ENCODE peak calls at places on chromosomes 1 and 21, in five cellular contexts. R is ovary, L is cardiac muscle cell, I is BJ, J is cardiac fibroblast. G is an unnamed sample.
A peak's percentile ranks its signal among the peaks of the same experiment; 100 is the strongest.

GRCh38 chr1:105608713-105609112 is 1447.8 kb upstream of the PRMT6 start:
- DNase-seq in R (no peak), L (no peak), I (no peak), J (peak; percentile 9), G (no peak)

GRCh38 chr1:172723251-172723650 is 64.3 kb downstream of the FASLG start:
- DNase-seq in L (no peak), J (peak; percentile 20), I (no peak), R (no peak), G (peak; percentile 38)

GRCh38 chr1:30877205-30877912 is 31.2 kb downstream of the SDC3 start:
- DNase-seq in L (no peak), I (peak; percentile 36), R (peak; percentile 39), J (peak; percentile 70), G (peak; percentile 64)

GRCh38 chr1:183027791-183028190 is 4.6 kb downstream of the LAMC1 start:
- DNase-seq in L (no peak), R (no peak), J (no peak), I (no peak), G (no peak)

GRCh38 chr1:3084154-3084553 is 15.2 kb downstream of the PRDM16 start:
- DNase-seq in R (no peak), J (no peak), I (no peak), L (no peak), G (no peak)

GRCh38 chr21:32475162-32475812 is 62.8 kb downstream of the EVA1C start:
- DNase-seq in J (peak; percentile 86), R (no peak), L (no peak), I (peak; percentile 89), G (peak; percentile 41)

GRCh38 chr1:62429581-62429980 is 7.3 kb upstream of the USP1 start:
- DNase-seq in R (no peak), I (no peak), L (no peak), J (no peak), G (no peak)

GRCh38 chr1:231512147-231512698 is 16.2 kb upstream of the TSNAX start:
- DNase-seq in J (peak; percentile 83), L (no peak), I (peak; percentile 51), R (no peak), G (peak; percentile 69)

GRCh38 chr1:228222548-228222947 is 14.7 kb downstream of the OBSCN start:
- DNase-seq in I (no peak), J (no peak), L (no peak), R (no peak), G (no peak)

GRCh38 chr1:205061665-205062069 is 18.7 kb downstream of the CNTN2 start:
- DNase-seq in L (peak; percentile 81), J (peak; percentile 64), R (peak; percentile 48), I (no peak), G (peak; percentile 64)

GRCh38 chr1:234996245-234996757 is 132.3 kb downstream of the TOMM20 start:
- DNase-seq in R (no peak), I (no peak), J (no peak), L (no peak), G (no peak)

GRCh38 chr1:165539306-165539705 is 4.5 kb upstream of the LRRC52 start:
- DNase-seq in L (no peak), I (no peak), R (no peak), J (no peak), G (no peak)

GRCh38 chr1:14600405-14601150 is 2.1 kb downstream of the KAZN start:
- DNase-seq in R (no peak), J (no peak), L (peak; percentile 46), I (no peak), G (no peak)

GRCh38 chr1:33818071-33818470 is 45.8 kb upstream of the HMGB4 start:
- DNase-seq in L (no peak), J (no peak), I (no peak), R (no peak), G (no peak)

GRCh38 chr21:33645730-33646129 is 3.4 kb downstream of the ITSN1 start:
- DNase-seq in J (no peak), R (no peak), I (no peak), L (no peak), G (no peak)

GRCh38 chr21:22892041-22892440 is 1893.8 kb downstream of the NCAM2 start:
- DNase-seq in J (no peak), L (no peak), I (no peak), R (no peak), G (no peak)

GRCh38 chr1:67441183-67441582 is 11.0 kb upstream of the SERBP1 start:
- DNase-seq in R (peak; percentile 70), J (peak; percentile 70), I (no peak), L (peak; percentile 74), G (peak; percentile 81)

GRCh38 chr1:203338335-203339036 is 12.4 kb downstream of the FMOD start:
- DNase-seq in L (peak; percentile 66), R (peak; percentile 59), J (peak; percentile 76), I (no peak), G (peak; percentile 55)

GRCh38 chr1:29800120-29800519 is 563.8 kb downstream of the PTPRU start:
- DNase-seq in R (no peak), J (no peak), I (no peak), L (peak; percentile 9), G (no peak)

GRCh38 chr1:25618433-25618808 is 1.8 kb downstream of the MAN1C1 start:
- DNase-seq in L (no peak), J (no peak), I (no peak), R (no peak), G (no peak)

GRCh38 chr1:239843556-239843955 is 248.1 kb upstream of the FMN2 start:
- DNase-seq in I (no peak), L (no peak), R (no peak), J (no peak), G (no peak)

GRCh38 chr1:119885903-119886783 is 10.2 kb downstream of the ADAM30 start:
- DNase-seq in I (no peak), J (peak; percentile 72), L (peak; percentile 55), R (peak; percentile 24), G (peak; percentile 30)

GRCh38 chr1:51628715-51629590 is 12.1 kb downstream of the OSBPL9 start:
- DNase-seq in L (no peak), R (no peak), I (no peak), J (no peak), G (no peak)

GRCh38 chr1:51629918-51630317 is 13.0 kb downstream of the OSBPL9 start:
- DNase-seq in I (no peak), R (no peak), L (no peak), J (no peak), G (no peak)

GRCh38 chr1:51630393-51630792 is 13.5 kb downstream of the OSBPL9 start:
- DNase-seq in R (no peak), J (no peak), L (no peak), I (no peak), G (no peak)

GRCh38 chr1:51624851-51625250 is 8.0 kb downstream of the OSBPL9 start:
- DNase-seq in J (no peak), L (no peak), I (no peak), R (no peak), G (no peak)

DNA sequence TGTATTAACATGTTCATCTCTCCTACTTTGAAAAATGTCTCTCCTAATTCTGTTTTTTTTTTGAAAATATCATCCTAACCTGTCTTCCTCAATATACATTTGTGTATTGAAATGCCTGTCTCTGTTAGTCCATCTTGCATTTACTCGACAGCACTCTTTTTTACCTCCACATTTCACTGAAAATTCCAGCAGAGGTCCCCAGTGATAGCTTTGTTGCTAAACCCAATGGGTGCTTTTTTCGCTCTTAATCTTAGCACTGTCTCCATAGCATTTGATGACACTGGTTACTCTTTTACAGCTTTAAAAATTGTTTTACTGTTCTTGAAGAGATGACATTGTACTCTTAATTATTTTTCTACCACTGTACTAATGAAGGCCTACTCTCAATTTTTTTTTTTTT is 10.8 kb downstream of the OSBPL9 start:
- DNase-seq in L (peak; percentile 59), R (no peak), J (peak; percentile 79), I (no peak), G (peak; percentile 66)
- TF ChIP-seq CTCF in L (peak; percentile 64), R (peak; percentile 39), J (peak; percentile 55), I (peak; percentile 57), G (peak; percentile 58)

GRCh38 chr21:16423921-16424320 is 694.1 kb downstream of the USP25 start:
- DNase-seq in R (no peak), I (no peak), L (no peak), J (peak; percentile 34), G (no peak)
- H3K4me3 ChIP-seq in R (peak overlapping the region; percentile 35), I (no peak overlapping the region), L (no peak overlapping the region), J (peak overlapping the region; percentile 24), G (peak overlapping the region; percentile 25)

GRCh38 chr1:10736623-10737267 is 59.7 kb downstream of the CASZ1 start:
- DNase-seq in R (no peak), J (no peak), I (no peak), L (no peak), G (no peak)

GRCh38 chr1:10733474-10733873 is 63.0 kb downstream of the CASZ1 start:
- DNase-seq in L (no peak), I (no peak), R (no peak), J (no peak), G (no peak)

GRCh38 chr1:10735603-10736305 is 60.7 kb downstream of the CASZ1 start:
- DNase-seq in L (no peak), R (no peak), J (no peak), I (no peak), G (no peak)

GRCh38 chr1:10733967-10734366 is 62.5 kb downstream of the CASZ1 start:
- DNase-seq in I (no peak), L (peak; percentile 55), R (no peak), J (no peak), G (no peak)

DNA sequence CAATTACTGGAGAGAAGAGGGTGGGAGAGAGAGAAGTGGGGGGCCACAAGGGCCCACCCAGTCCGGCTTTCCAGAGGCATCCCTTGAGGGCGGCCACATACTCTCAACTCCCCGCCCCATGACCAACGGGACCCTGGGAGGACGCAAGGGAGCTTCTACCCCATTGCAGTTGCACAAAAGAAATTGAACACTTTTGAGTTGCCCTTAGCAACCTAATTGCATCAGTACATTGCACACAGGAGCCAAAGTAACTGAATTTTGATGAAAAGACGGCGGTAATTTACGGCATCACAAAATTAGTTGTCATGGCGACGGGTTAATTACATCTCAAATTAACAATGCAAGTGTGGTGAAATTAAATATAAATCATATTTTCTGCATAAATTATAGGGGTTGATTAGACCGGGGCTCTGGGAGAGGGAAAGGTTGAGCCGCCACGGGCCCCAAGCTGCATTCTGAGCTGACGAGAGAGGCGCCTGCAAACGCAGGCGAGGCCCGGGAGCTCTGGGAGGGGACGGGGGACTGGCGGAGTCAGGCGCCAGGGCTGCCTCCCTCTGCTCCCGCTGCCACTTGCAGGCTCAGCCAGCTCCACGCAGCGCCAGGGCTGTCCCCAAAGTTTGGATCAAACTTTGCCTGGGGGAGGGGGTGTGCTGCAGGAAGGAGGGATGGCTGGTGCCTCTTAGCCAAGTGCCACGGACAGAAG is 61.4 kb downstream of the CASZ1 start:
- DNase-seq in J (no peak), L (peak; percentile 73), R (no peak), I (no peak), G (no peak)
- TF ChIP-seq CTCF in J (no peak), L (no peak), R (no peak), I (no peak), G (no peak)

DNA sequence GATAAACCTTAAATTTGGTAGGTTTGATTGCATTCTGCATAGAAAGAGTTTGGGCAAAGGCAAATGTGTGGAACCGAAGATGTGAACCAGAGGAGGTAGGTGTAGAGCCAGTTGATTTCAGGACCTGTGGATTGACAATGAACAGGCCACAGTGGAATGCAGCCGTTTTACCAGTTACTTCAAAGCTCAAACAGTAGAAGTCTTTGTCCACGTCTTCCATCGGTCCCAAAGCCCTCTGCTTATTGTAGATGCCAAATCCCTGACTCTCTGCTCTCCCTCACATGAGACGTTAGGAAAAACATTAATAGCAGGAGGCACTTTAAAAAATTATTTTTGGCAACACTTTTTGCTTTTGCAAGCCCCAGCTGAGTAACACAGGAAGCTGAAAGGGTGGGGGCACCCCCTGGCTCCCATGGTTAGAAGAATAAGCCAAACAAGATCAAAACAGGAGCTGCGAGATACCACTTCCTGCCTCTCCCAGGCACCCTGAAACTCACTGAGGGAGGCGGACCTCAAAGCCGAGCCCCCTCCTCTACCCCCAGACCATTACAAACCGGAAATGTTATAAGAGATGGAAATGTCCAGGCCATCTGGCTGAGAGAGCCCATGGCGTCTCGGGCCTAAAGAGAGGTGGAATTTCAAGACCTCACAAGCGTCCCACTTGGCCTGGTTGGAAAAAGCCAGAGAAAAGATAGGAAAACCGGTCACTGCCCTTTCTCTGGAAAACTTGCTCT is 13.5 kb downstream of the TRAF3IP3 start:
- DNase-seq in J (peak; percentile 94), R (peak; percentile 31), I (peak; percentile 53), L (peak; percentile 80), G (peak; percentile 97)
- H3K4me3 ChIP-seq in J (no peak overlapping the region), R (no peak overlapping the region), I (no peak overlapping the region), L (no peak overlapping the region), G (no peak overlapping the region)